ENCODE peak calls at places on chromosomes 16 and 17, in six cellular contexts. K is activated B cell treated with CpG ODN at 0.5 μM for 24 hours, J is astrocyte of the cerebellum, I is glutamatergic neuron, V is astrocyte of the spinal cord, H is WTC11. E is an unnamed sample.

GRCh38 chr17:80491478-80492342 is 15.3 kb upstream of the NPTX1 start:
- DNase-seq in K (no peak), J (no peak), I (peak), V (no peak), H (peak), E (no peak)

GRCh38 chr17:79049821-79050220 is 24.8 kb upstream of the ENGASE start:
- DNase-seq in K (no peak), J (no peak), I (no peak), V (no peak), H (no peak), E (no peak)

GRCh38 chr17:64281962-64282752 is 19.1 kb upstream of the TEX2 start:
- DNase-seq in K (no peak), J (peak), I (peak), V (peak), H (peak), E (peak)

GRCh38 chr17:50865868-50866260 is 290 bp downstream of the TOB1 start:
- DNase-seq in K (no peak), J (no peak), I (no peak), V (no peak), H (no peak), E (no peak)

GRCh38 chr17:52120465-52120864 is 38.0 kb downstream of the CA10 start:
- DNase-seq in K (no peak), J (no peak), I (no peak), V (no peak), H (no peak), E (no peak)

GRCh38 chr17:42679001-42679491 is 2.3 kb upstream of the PLEKHH3 start:
- DNase-seq in K (no peak), J (no peak), I (no peak), V (peak), H (no peak), E (no peak)

GRCh38 chr16:79501446-79501845 is 99.1 kb downstream of the MAF start:
- DNase-seq in K (no peak), J (no peak), I (no peak), V (no peak), H (no peak), E (no peak)

GRCh38 chr16:89700649-89701424 is 668 bp downstream of the SPATA2L start:
- DNase-seq in K (peak), J (no peak), I (peak), V (peak), H (peak), E (no peak)

GRCh38 chr17:33560165-33560564 is 267.1 kb upstream of the ASIC2 start:
- DNase-seq in K (no peak), J (no peak), I (no peak), V (peak), H (no peak), E (no peak)

GRCh38 chr17:62628845-62629555 is 1.5 kb downstream of the MRC2 start:
- DNase-seq in K (no peak), J (no peak), I (peak), V (peak), H (no peak), E (no peak)

GRCh38 chr16:86465434-86465833 is 44.9 kb upstream of the FOXF1 start:
- DNase-seq in K (no peak), J (no peak), I (no peak), V (no peak), H (no peak), E (no peak)

GRCh38 chr16:9798474-9798873 is 383.8 kb downstream of the GRIN2A start:
- DNase-seq in K (no peak), J (no peak), I (no peak), V (no peak), H (no peak), E (no peak)

GRCh38 chr16:30656388-30656787 is 1.8 kb upstream of the FBRS start:
- DNase-seq in K (no peak), J (no peak), I (no peak), V (no peak), H (no peak), E (no peak)

GRCh38 chr17:77214743-77215142 is 74.0 kb downstream of the SEC14L1 start:
- DNase-seq in K (no peak), J (no peak), I (peak), V (peak), H (peak), E (no peak)

GRCh38 chr16:1474047-1474446 is 781 bp downstream of the CLCN7 start:
- DNase-seq in K (no peak), J (no peak), I (no peak), V (no peak), H (no peak), E (no peak)

GRCh38 chr17:70059076-70059475 is 15.9 kb upstream of the KCNJ16 start:
- DNase-seq in K (no peak), J (no peak), I (no peak), V (no peak), H (no peak), E (no peak)

GRCh38 chr17:37813753-37814152 is 68.9 kb upstream of the HNF1B start:
- DNase-seq in K (no peak), J (peak), I (no peak), V (peak), H (no peak), E (no peak)

GRCh38 chr16:61829631-61830030 is 206.6 kb downstream of the CDH8 start:
- DNase-seq in K (no peak), J (peak), I (no peak), V (peak), H (no peak), E (no peak)

GRCh38 chr17:44872131-44872768 is 24.6 kb downstream of the HIGD1B start:
- DNase-seq in K (no peak), J (no peak), I (no peak), V (peak), H (no peak), E (no peak)

GRCh38 chr16:85541619-85542547 is 71.2 kb upstream of the GSE1 start:
- DNase-seq in K (no peak), J (no peak), I (peak), V (no peak), H (no peak), E (no peak)

GRCh38 chr16:70659546-70659945 is 13.2 kb downstream of the IL34 start:
- DNase-seq in K (no peak), J (no peak), I (no peak), V (no peak), H (no peak), E (no peak)

GRCh38 chr16:72639494-72639893 is 408.4 kb downstream of the ZFHX3 start:
- DNase-seq in K (no peak), J (no peak), I (no peak), V (no peak), H (no peak), E (no peak)

GRCh38 chr16:13453325-13453724 is 466.6 kb upstream of the ERCC4 start:
- DNase-seq in K (no peak), J (no peak), I (no peak), V (peak), H (no peak), E (no peak)

GRCh38 chr16:1048442-1049112 is 24.0 kb upstream of the SSTR5 start:
- DNase-seq in K (no peak), J (no peak), I (peak), V (no peak), H (peak), E (no peak)

GRCh38 chr16:5024632-5025031 is 9.1 kb downstream of the NAGPA start:
- DNase-seq in K (no peak), J (no peak), I (no peak), V (peak), H (no peak), E (no peak)

GRCh38 chr17:48462946-48463345 is 32.9 kb upstream of the SKAP1 start:
- DNase-seq in K (no peak), J (no peak), I (no peak), V (no peak), H (no peak), E (no peak)

GRCh38 chr17:62792122-62792800 is 15.9 kb downstream of the MARCHF10 start:
- DNase-seq in K (no peak), J (peak), I (no peak), V (peak), H (no peak), E (peak)

GRCh38 chr16:19804538-19805323 is 79.9 kb downstream of the GPRC5B start:
- DNase-seq in K (no peak), J (no peak), I (no peak), V (no peak), H (peak), E (no peak)

GRCh38 chr16:30409125-30410060 is 2.0 kb downstream of the ZNF771 start:
- DNase-seq in K (peak), J (peak), I (peak), V (peak), H (peak), E (no peak)

GRCh38 chr17:48478224-48479013 is 48.4 kb upstream of the SKAP1 start:
- DNase-seq in K (no peak), J (no peak), I (no peak), V (no peak), H (no peak), E (no peak)

GRCh38 chr16:28538733-28539596 is at the start of gene NUPR1:
- DNase-seq in K (no peak), J (peak), I (no peak), V (peak), H (peak), E (peak)

GRCh38 chr17:50170662-50171370 is 5.0 kb downstream of the SGCA start:
- DNase-seq in K (no peak), J (no peak), I (peak), V (no peak), H (no peak), E (no peak)

GRCh38 chr17:76255801-76256429 is 9.2 kb upstream of the UBALD2 start:
- DNase-seq in K (no peak), J (no peak), I (no peak), V (no peak), H (no peak), E (no peak)

DNA sequence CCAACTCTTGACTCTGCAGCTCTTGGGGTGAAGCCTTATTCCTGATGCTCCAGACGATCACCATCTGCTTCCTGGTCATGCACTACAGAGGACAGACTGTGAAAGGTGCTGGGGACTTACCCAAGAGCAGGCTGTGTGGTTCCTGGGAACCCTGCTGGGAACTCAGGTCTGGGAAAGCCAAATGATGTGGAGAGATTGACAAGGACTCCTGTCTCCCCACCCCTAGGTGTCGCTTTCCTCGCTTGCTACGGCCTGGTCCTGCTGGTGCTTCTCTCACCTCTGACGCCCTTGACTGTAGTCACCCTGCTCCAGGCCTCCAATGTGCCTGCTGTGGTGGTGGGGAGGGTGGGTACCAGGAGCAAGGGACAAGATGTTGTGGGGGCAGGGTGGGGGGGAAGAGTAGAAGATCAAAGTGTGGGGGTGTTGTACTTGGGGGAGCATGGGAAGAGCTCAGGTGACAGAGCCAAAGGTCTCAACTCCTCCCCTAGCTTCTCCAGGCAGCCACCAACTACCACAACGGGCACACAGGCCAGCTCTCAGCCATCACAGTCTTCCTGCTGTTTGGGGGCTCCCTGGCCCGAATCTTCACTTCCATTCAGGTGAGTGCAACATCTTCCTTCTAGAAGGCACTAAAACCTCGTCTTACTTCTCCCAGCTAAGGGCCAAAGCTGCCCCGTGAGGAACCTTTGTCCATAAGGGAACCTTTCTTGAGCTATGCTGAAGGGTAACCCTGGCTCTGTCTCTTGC is 3.0 kb downstream of the SOX15 start:
- DNase-seq in K (no peak), J (no peak), I (no peak), V (no peak), H (peak), E (no peak)
- TF ChIP-seq CTCF in K (no peak), J (no peak), I (no peak), V (peak), H (no peak), E (no peak)

GRCh38 chr16:87540072-87540976 is 47.5 kb upstream of the ZCCHC14 start:
- DNase-seq in K (no peak), J (no peak), I (no peak), V (no peak), H (no peak), E (no peak)

GRCh38 chr16:87542531-87543102 is 49.8 kb upstream of the ZCCHC14 start:
- DNase-seq in K (no peak), J (no peak), I (no peak), V (no peak), H (no peak), E (no peak)

GRCh38 chr16:87541882-87542234 is 49.0 kb upstream of the ZCCHC14 start:
- DNase-seq in K (no peak), J (peak), I (no peak), V (no peak), H (no peak), E (no peak)

GRCh38 chr16:87541004-87541881 is 48.4 kb upstream of the ZCCHC14 start:
- DNase-seq in K (no peak), J (peak), I (peak), V (peak), H (no peak), E (no peak)

DNA sequence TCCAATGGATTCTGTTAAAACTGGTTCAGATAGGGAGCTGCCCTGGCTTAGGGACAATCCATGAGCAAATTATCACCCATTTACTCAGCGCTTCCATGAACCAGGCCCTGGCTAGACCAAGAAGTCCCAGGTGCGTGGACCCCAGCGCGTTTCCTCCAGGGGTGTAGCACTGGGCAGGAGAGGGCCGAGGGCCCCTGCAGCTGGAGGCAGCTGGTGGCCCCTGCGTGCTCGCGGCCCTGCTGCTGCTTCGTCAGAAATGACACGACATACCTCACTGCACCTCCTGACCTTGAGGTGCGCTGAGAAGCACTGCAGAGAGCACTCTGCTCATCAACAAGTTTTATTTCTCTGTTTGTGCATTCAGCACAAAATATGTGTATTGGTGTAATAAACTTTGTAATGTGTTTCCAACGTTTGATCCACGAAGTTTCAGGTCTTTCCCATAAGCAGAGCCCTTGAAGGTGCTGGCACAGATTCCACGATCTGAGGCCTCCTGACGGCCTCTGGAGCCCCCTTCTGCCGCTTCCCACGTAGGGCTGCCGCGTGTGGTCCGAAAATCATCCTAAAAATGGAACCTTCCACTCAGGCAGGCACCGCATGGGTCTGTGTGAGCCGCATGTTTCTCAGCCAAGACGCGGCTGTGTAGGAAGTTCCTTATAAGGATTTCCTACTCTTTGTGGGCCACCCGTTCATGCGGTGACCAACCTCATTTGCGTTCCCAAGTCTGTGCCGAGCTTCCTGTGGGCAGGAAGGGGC is 50.8 kb upstream of the ZCCHC14 start:
- DNase-seq in K (no peak), J (no peak), I (no peak), V (no peak), H (no peak), E (no peak)
- TF ChIP-seq CTCF in K (no peak), J (no peak), I (no peak), V (peak), H (no peak), E (no peak)

DNA sequence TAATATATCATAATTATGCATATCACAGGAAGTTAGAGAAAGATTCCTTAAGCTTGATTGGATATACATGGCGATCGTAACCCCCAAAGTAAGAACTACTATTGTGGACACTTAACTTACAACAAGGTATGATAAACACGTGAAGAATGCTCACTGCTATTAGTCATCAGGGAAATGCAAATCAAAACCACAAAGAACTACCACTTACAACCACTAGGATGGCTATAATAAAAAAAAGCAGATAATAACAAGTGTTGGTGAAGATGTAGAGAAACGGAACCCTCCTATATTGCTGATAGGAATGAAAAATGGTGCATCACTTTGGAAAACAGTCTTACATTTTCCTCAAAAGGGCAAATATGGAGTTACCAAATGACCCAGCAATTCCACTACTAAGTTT is 265.9 kb downstream of the SLC39A11 start:
- DNase-seq in K (no peak), J (no peak), I (no peak), V (peak), H (no peak), E (no peak)
- TF ChIP-seq CTCF in K (no peak), J (no peak), I (peak), V (no peak), H (no peak), E (peak)

GRCh38 chr16:20867585-20867984 is 32.6 kb downstream of the DCUN1D3 start:
- DNase-seq in K (no peak), J (no peak), I (no peak), V (no peak), H (no peak), E (no peak)

GRCh38 chr16:20871258-20871657 is 28.9 kb downstream of the DCUN1D3 start:
- DNase-seq in K (no peak), J (no peak), I (no peak), V (no peak), H (no peak), E (no peak)

GRCh38 chr16:20870122-20870521 is 30.0 kb downstream of the DCUN1D3 start:
- DNase-seq in K (no peak), J (no peak), I (no peak), V (no peak), H (no peak), E (no peak)

GRCh38 chr16:20866792-20867191 is 33.4 kb downstream of the DCUN1D3 start:
- DNase-seq in K (no peak), J (no peak), I (no peak), V (no peak), H (no peak), E (no peak)

DNA sequence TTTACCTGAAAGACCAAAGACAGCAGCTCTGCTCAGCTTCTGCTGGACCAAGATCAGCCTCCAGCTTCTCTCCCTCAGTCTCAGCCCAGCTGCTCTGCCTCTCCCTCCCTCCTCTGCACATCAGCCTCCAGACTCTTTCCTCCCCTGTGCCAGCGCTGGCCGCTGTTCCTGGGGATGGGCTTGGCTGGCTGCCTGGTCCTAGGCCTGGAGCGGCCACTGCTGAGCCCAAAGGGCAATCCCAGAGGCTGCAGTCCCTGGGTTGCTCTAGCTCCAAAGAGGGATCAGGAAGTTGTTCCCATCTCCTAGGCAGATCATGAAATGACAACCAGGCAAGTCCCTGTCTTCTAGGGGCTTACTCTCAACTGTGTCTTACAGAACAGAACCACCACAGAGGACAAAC is 31.3 kb downstream of the DCUN1D3 start:
- DNase-seq in K (no peak), J (peak), I (peak), V (peak), H (no peak), E (peak)
- TF ChIP-seq CTCF in K (no peak), J (no peak), I (no peak), V (no peak), H (no peak), E (no peak)

DNA sequence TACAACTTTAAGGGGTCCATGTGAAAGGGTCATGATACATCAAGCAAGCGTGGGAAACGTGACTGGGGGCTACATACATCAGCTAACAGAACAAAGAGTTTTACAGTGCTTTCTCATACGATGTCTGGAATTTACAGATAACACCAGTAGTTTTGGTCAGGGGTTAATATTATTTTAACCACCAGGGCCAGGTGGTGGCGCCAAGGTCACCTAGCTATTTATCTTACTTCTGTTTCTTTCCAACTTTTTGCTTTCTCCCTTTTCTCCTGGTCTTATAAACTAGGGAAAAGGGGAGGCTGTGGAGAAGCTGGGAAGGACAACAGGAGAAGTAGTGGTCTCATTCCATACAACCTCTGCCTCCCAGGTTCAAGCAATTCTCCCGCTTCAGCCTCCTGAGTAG is 37.9 kb downstream of the CLEC3A start:
- DNase-seq in K (no peak), J (no peak), I (no peak), V (no peak), H (no peak), E (no peak)
- TF ChIP-seq CTCF in K (no peak), J (no peak), I (no peak), V (no peak), H (no peak), E (no peak)

GRCh38 chr16:74716355-74716754 is 15.7 kb upstream of the MLKL start:
- DNase-seq in K (no peak), J (no peak), I (no peak), V (no peak), H (peak), E (no peak)
- TF ChIP-seq CTCF in K (no peak), J (no peak), I (no peak), V (no peak), H (no peak), E (no peak)

DNA sequence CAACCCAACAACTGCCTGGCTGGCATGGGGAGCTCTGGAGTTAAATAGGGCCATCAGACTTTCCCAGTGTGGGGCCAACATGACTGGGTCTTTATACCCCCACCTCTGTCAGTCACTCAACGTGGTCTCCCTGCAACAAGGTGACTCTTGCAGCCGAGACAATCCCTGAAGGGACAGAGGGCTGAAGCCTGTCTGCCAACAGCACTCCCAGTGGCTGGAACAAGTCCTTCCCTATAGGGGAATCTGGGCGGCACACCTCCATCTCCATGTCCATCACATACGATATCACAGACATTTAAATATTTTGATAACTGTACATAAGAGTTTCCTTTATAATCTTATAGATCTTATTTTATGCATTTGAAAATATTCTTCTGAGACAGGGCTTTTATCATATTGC is 4.8 kb upstream of the MAPT start:
- DNase-seq in K (no peak), J (no peak), I (no peak), V (no peak), H (peak), E (no peak)
- TF ChIP-seq CTCF in K (no peak), J (no peak), I (no peak), V (no peak), H (no peak), E (no peak)